ENCODE peak calls at places on chromosomes 12 and 14, in seven cellular contexts. R, T, O, G, L, W and A are unnamed samples.

GRCh38 chr14:21711360-21711961 is 37.8 kb upstream of the OR4E1 start:
- DNase-seq in T (no peak), L (no peak), W (peak), R (peak), G (no peak), O (no peak), A (no peak)

GRCh38 chr12:100986595-100987547 is 192.3 kb downstream of the ANO4 start:
- DNase-seq in G (no peak), R (no peak), T (no peak), L (no peak), W (no peak), O (no peak), A (no peak)

GRCh38 chr14:68401320-68401719 is 391.5 kb downstream of the ZFP36L1 start:
- DNase-seq in W (peak), T (no peak), G (no peak), O (no peak), R (no peak), L (no peak), A (no peak)

GRCh38 chr14:56874375-56874774 is 64.1 kb upstream of the OTX2 start:
- DNase-seq in L (no peak), G (no peak), T (no peak), W (peak), R (peak), O (no peak), A (no peak)

GRCh38 chr14:24197066-24197465 is 1.8 kb upstream of the TM9SF1 start:
- DNase-seq in G (no peak), O (no peak), W (no peak), R (no peak), L (no peak), T (no peak), A (no peak)

GRCh38 chr12:51907083-51907863 is at the start of gene ACVRL1:
- DNase-seq in W (no peak), L (no peak), O (no peak), G (no peak), R (peak), T (no peak), A (no peak)

GRCh38 chr14:31208546-31209424 is 1.2 kb upstream of the HECTD1 start:
- DNase-seq in T (no peak), W (no peak), O (no peak), R (peak), G (no peak), L (no peak), A (no peak)

GRCh38 chr12:113098428-113099028 is 37.0 kb downstream of the RASAL1 start:
- DNase-seq in O (peak), T (peak), G (peak), R (peak), L (peak), W (peak), A (peak)

GRCh38 chr12:55738113-55739024 is 4.6 kb upstream of the GDF11 start:
- DNase-seq in R (peak), O (peak), G (peak), T (peak), L (peak), W (peak), A (peak)

GRCh38 chr12:51323317-51323960 is 535 bp downstream of the BIN2 start:
- DNase-seq in R (peak), O (peak), L (no peak), T (no peak), W (no peak), G (no peak), A (no peak)

GRCh38 chr12:95884998-95885397 is 26.2 kb downstream of the SNRPF start:
- DNase-seq in O (no peak), L (no peak), T (no peak), W (no peak), R (no peak), G (no peak), A (no peak)

GRCh38 chr12:70603044-70603443 is 34.2 kb downstream of the PTPRB start:
- DNase-seq in R (no peak), L (no peak), T (no peak), O (no peak), G (no peak), W (peak), A (no peak)

GRCh38 chr12:53939141-53940108 is 794 bp downstream of the HOXC13 start:
- DNase-seq in R (no peak), T (no peak), W (peak), O (no peak), G (no peak), L (no peak), A (no peak)

GRCh38 chr14:91046488-91047072 is 13.9 kb downstream of the RPS6KA5 start:
- DNase-seq in O (no peak), L (no peak), R (no peak), T (no peak), G (no peak), W (no peak), A (no peak)

GRCh38 chr12:94644141-94644575 is 6.2 kb downstream of the TMCC3 start:
- DNase-seq in T (no peak), W (peak), R (peak), O (no peak), G (peak), L (peak), A (no peak)

GRCh38 chr12:19223018-19223417 is 93.5 kb downstream of the PLEKHA5 start:
- DNase-seq in T (no peak), O (no peak), G (no peak), L (no peak), W (no peak), R (no peak), A (no peak)

GRCh38 chr14:54562334-54562733 is 4.6 kb upstream of the SAMD4A start:
- DNase-seq in W (no peak), T (no peak), R (no peak), L (no peak), O (no peak), G (no peak), A (no peak)

GRCh38 chr12:34402899-34403705 is 380.8 kb downstream of the ALG10 start:
- DNase-seq in T (no peak), O (peak), L (no peak), R (peak), G (no peak), W (no peak), A (peak)

GRCh38 chr12:47238665-47239064 is 158.9 kb upstream of the AMIGO2 start:
- DNase-seq in T (no peak), G (no peak), L (no peak), R (no peak), W (peak), O (no peak), A (no peak)

GRCh38 chr12:52050116-52050770 is 999 bp upstream of the NR4A1 start:
- DNase-seq in O (no peak), R (no peak), L (no peak), T (no peak), G (no peak), W (no peak), A (no peak)

GRCh38 chr14:67859169-67859749 is 39.7 kb downstream of the RAD51B start:
- DNase-seq in T (no peak), R (no peak), O (no peak), W (no peak), L (no peak), G (no peak), A (no peak)

GRCh38 chr14:77033622-77034521 is 5.4 kb upstream of the IRF2BPL start:
- DNase-seq in O (peak), L (peak), G (peak), T (peak), W (peak), R (peak), A (no peak)

GRCh38 chr14:42884100-42884499 is 1277.4 kb downstream of the LRFN5 start:
- DNase-seq in L (peak), T (no peak), W (peak), O (no peak), R (no peak), G (no peak), A (no peak)

GRCh38 chr14:80940146-80940545 is 1.4 kb downstream of the CEP128 start:
- DNase-seq in W (no peak), T (no peak), O (no peak), L (no peak), R (no peak), G (no peak), A (no peak)

GRCh38 chr12:50411051-50411660 is 10.5 kb downstream of the LARP4 start:
- DNase-seq in L (no peak), R (no peak), T (no peak), O (no peak), G (no peak), W (no peak), A (no peak)

GRCh38 chr12:11779286-11779685 is 129.8 kb downstream of the ETV6 start:
- DNase-seq in O (no peak), T (no peak), R (no peak), W (peak), G (no peak), L (no peak), A (no peak)

GRCh38 chr12:41724216-41724615 is 420.5 kb downstream of the GXYLT1 start:
- DNase-seq in O (no peak), T (no peak), G (no peak), L (no peak), R (no peak), W (peak), A (no peak)

GRCh38 chr14:73238941-73239340 is 1.6 kb downstream of the PAPLN start:
- DNase-seq in G (no peak), T (no peak), W (no peak), O (no peak), L (no peak), R (no peak), A (no peak)

GRCh38 chr12:14845350-14845750 is 2.0 kb upstream of the ART4 start:
- DNase-seq in L (peak), O (peak), W (peak), G (peak), T (peak), R (peak), A (no peak)

GRCh38 chr14:69043007-69043444 is 63.9 kb upstream of the ACTN1 start:
- DNase-seq in W (no peak), L (no peak), G (no peak), R (peak), O (no peak), T (peak), A (no peak)

GRCh38 chr14:76826122-76826521 is at the start of gene LRRC74A:
- DNase-seq in G (no peak), T (no peak), L (no peak), W (peak), R (no peak), O (no peak), A (no peak)

GRCh38 chr12:71589478-71589881 is 74.2 kb downstream of the ZFC3H1 start:
- DNase-seq in L (no peak), T (no peak), W (peak), G (no peak), R (no peak), O (no peak), A (no peak)

GRCh38 chr14:68232643-68233055 is 413.1 kb downstream of the RAD51B start:
- DNase-seq in O (peak), W (peak), L (peak), G (peak), T (peak), R (peak), A (no peak)

GRCh38 chr14:76502219-76502618 is 126.3 kb downstream of the ESRRB start:
- DNase-seq in R (no peak), T (no peak), W (no peak), O (no peak), L (no peak), G (no peak), A (no peak)

GRCh38 chr14:55599250-55599879 is 19.4 kb downstream of the KTN1 start:
- DNase-seq in R (peak), G (no peak), T (peak), L (no peak), O (no peak), W (no peak), A (no peak)